ENCODE peak calls at places on chromosomes 5 and 9, in ten cellular contexts. One of them, this sample, is unnamed.

GRCh38 chr9:33443047-33443446 is 4.3 kb downstream of the AQP3 start:
- DNase-seq in heart right ventricle: no peak
- DNase-seq in ovary: peak; percentile 56
- DNase-seq in IMR-90: peak; percentile 16
- DNase-seq in SK-N-SH: no peak
- DNase-seq in astrocyte: no peak
- DNase-seq in fibroblast of mammary gland: peak; percentile 44
- DNase-seq in AG04450: no peak
- DNase-seq in kidney: peak; percentile 90
- DNase-seq in uterus: no peak
- DNase-seq in this sample: no peak

GRCh38 chr5:77638763-77639451 is 394 bp upstream of the OTP start:
- DNase-seq in fibroblast of mammary gland: no peak
- DNase-seq in ovary: no peak
- DNase-seq in IMR-90: no peak
- DNase-seq in kidney: peak; percentile 55
- DNase-seq in SK-N-SH: peak; percentile 78
- DNase-seq in uterus: no peak
- DNase-seq in astrocyte: no peak
- DNase-seq in heart right ventricle: no peak
- DNase-seq in AG04450: no peak
- DNase-seq in this sample: no peak

GRCh38 chr5:126777257-126777973 is 479 bp downstream of the LMNB1 start:
- DNase-seq in kidney: peak; percentile 87
- DNase-seq in heart right ventricle: peak; percentile 17
- DNase-seq in uterus: peak; percentile 33
- DNase-seq in ovary: peak; percentile 56
- DNase-seq in AG04450: peak; percentile 23
- DNase-seq in IMR-90: peak; percentile 61
- DNase-seq in SK-N-SH: peak; percentile 63
- DNase-seq in fibroblast of mammary gland: peak; percentile 53
- DNase-seq in astrocyte: peak; percentile 55
- DNase-seq in this sample: peak; percentile 9

GRCh38 chr9:93591706-93592388 is 15.5 kb downstream of the PHF2 start:
- DNase-seq in fibroblast of mammary gland: no peak
- DNase-seq in IMR-90: no peak
- DNase-seq in SK-N-SH: peak; percentile 50
- DNase-seq in heart right ventricle: no peak
- DNase-seq in uterus: no peak
- DNase-seq in ovary: no peak
- DNase-seq in astrocyte: no peak
- DNase-seq in AG04450: no peak
- DNase-seq in kidney: peak; percentile 58
- DNase-seq in this sample: no peak

GRCh38 chr9:35661756-35662350 is 3.1 kb downstream of the ARHGEF39 start:
- DNase-seq in fibroblast of mammary gland: no peak
- DNase-seq in IMR-90: no peak
- DNase-seq in uterus: no peak
- DNase-seq in astrocyte: no peak
- DNase-seq in kidney: no peak
- DNase-seq in AG04450: no peak
- DNase-seq in SK-N-SH: no peak
- DNase-seq in heart right ventricle: no peak
- DNase-seq in ovary: no peak
- DNase-seq in this sample: no peak

GRCh38 chr9:4769321-4770080 is 23.2 kb upstream of the RCL1 start:
- DNase-seq in SK-N-SH: no peak
- DNase-seq in astrocyte: peak; percentile 35
- DNase-seq in IMR-90: peak; percentile 53
- DNase-seq in heart right ventricle: no peak
- DNase-seq in fibroblast of mammary gland: peak; percentile 77
- DNase-seq in AG04450: no peak
- DNase-seq in kidney: no peak
- DNase-seq in ovary: no peak
- DNase-seq in uterus: no peak
- DNase-seq in this sample: no peak

GRCh38 chr5:151106073-151106472 is 25.2 kb upstream of the TNIP1 start:
- DNase-seq in uterus: no peak
- DNase-seq in IMR-90: no peak
- DNase-seq in kidney: no peak
- DNase-seq in astrocyte: no peak
- DNase-seq in AG04450: no peak
- DNase-seq in SK-N-SH: no peak
- DNase-seq in heart right ventricle: no peak
- DNase-seq in fibroblast of mammary gland: no peak
- DNase-seq in ovary: no peak
- DNase-seq in this sample: no peak

GRCh38 chr9:75962186-75963036 is 71.9 kb downstream of the PCSK5 start:
- DNase-seq in astrocyte: no peak
- DNase-seq in IMR-90: no peak
- DNase-seq in fibroblast of mammary gland: no peak
- DNase-seq in SK-N-SH: no peak
- DNase-seq in heart right ventricle: peak; percentile 31
- DNase-seq in AG04450: no peak
- DNase-seq in ovary: peak; percentile 48
- DNase-seq in kidney: no peak
- DNase-seq in uterus: no peak
- DNase-seq in this sample: peak; percentile 22

GRCh38 chr9:37383876-37384715 is 38.4 kb upstream of the GRHPR start:
- DNase-seq in SK-N-SH: no peak
- DNase-seq in ovary: no peak
- DNase-seq in fibroblast of mammary gland: no peak
- DNase-seq in uterus: no peak
- DNase-seq in kidney: no peak
- DNase-seq in IMR-90: no peak
- DNase-seq in astrocyte: no peak
- DNase-seq in AG04450: no peak
- DNase-seq in heart right ventricle: no peak
- DNase-seq in this sample: no peak

GRCh38 chr9:34656992-34657391 is 5.0 kb downstream of the IL11RA start:
- DNase-seq in uterus: no peak
- DNase-seq in fibroblast of mammary gland: no peak
- DNase-seq in astrocyte: no peak
- DNase-seq in IMR-90: no peak
- DNase-seq in ovary: no peak
- DNase-seq in heart right ventricle: no peak
- DNase-seq in AG04450: no peak
- DNase-seq in SK-N-SH: no peak
- DNase-seq in kidney: no peak
- DNase-seq in this sample: no peak

GRCh38 chr5:80967500-80968181 is 7.5 kb downstream of the RASGRF2 start:
- DNase-seq in fibroblast of mammary gland: peak; percentile 74
- DNase-seq in kidney: no peak
- DNase-seq in ovary: peak; percentile 63
- DNase-seq in astrocyte: peak; percentile 87
- DNase-seq in heart right ventricle: peak; percentile 25
- DNase-seq in AG04450: peak; percentile 66
- DNase-seq in uterus: peak; percentile 50
- DNase-seq in IMR-90: peak; percentile 93
- DNase-seq in SK-N-SH: no peak
- DNase-seq in this sample: no peak

GRCh38 chr5:159033351-159033657 is 66.4 kb downstream of the EBF1 start:
- DNase-seq in SK-N-SH: no peak
- DNase-seq in ovary: no peak
- DNase-seq in IMR-90: no peak
- DNase-seq in uterus: no peak
- DNase-seq in astrocyte: no peak
- DNase-seq in fibroblast of mammary gland: no peak
- DNase-seq in heart right ventricle: no peak
- DNase-seq in kidney: no peak
- DNase-seq in AG04450: no peak
- DNase-seq in this sample: no peak

GRCh38 chr9:100579665-100580064 is 1.8 kb downstream of the CAVIN4 start:
- DNase-seq in astrocyte: peak; percentile 65
- DNase-seq in IMR-90: peak; percentile 61
- DNase-seq in heart right ventricle: no peak
- DNase-seq in ovary: no peak
- DNase-seq in AG04450: no peak
- DNase-seq in kidney: no peak
- DNase-seq in uterus: no peak
- DNase-seq in SK-N-SH: no peak
- DNase-seq in fibroblast of mammary gland: no peak
- DNase-seq in this sample: no peak

GRCh38 chr9:100580255-100580654 is 2.4 kb downstream of the CAVIN4 start:
- DNase-seq in fibroblast of mammary gland: no peak
- DNase-seq in SK-N-SH: no peak
- DNase-seq in ovary: no peak
- DNase-seq in uterus: no peak
- DNase-seq in IMR-90: no peak
- DNase-seq in astrocyte: no peak
- DNase-seq in AG04450: no peak
- DNase-seq in heart right ventricle: peak; percentile 28
- DNase-seq in kidney: no peak
- DNase-seq in this sample: no peak

GRCh38 chr9:100581081-100581480 is 3.2 kb downstream of the CAVIN4 start:
- DNase-seq in uterus: no peak
- DNase-seq in heart right ventricle: no peak
- DNase-seq in IMR-90: no peak
- DNase-seq in SK-N-SH: no peak
- DNase-seq in fibroblast of mammary gland: no peak
- DNase-seq in AG04450: no peak
- DNase-seq in astrocyte: no peak
- DNase-seq in ovary: no peak
- DNase-seq in kidney: no peak
- DNase-seq in this sample: no peak

GRCh38 chr9:100577776-100578448 is at the start of gene CAVIN4:
- DNase-seq in uterus: no peak
- DNase-seq in IMR-90: peak; percentile 91
- DNase-seq in heart right ventricle: peak; percentile 38
- DNase-seq in ovary: no peak
- DNase-seq in astrocyte: peak; percentile 92
- DNase-seq in SK-N-SH: no peak
- DNase-seq in kidney: no peak
- DNase-seq in fibroblast of mammary gland: peak; percentile 55
- DNase-seq in AG04450: no peak
- DNase-seq in this sample: peak; percentile 84

DNA sequence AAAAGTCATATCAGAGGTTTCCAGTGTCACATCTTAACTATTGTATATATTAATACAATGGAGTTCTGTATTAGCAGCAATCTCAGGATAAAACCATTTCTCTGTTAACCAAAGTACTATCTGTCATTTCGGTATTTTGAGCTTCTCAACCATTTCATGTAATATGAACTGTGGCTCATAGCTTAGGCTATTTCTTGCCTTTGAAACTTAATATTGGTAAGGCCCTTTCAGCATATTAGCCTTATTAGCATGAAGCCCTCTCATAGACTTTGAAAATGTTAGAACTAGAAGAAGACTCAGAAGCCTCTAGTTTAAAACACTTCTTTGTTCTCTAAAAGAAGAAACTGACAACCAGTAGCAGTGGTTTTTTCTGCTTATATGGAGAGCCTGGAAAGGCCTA is 731 bp downstream of the CAVIN4 start:
- DNase-seq in heart right ventricle: no peak
- DNase-seq in astrocyte: no peak
- DNase-seq in ovary: no peak
- DNase-seq in AG04450: no peak
- DNase-seq in SK-N-SH: no peak
- DNase-seq in kidney: no peak
- DNase-seq in IMR-90: no peak
- DNase-seq in fibroblast of mammary gland: no peak
- DNase-seq in uterus: no peak
- DNase-seq in this sample: no peak
- H3K4me3 ChIP-seq in heart right ventricle: peak overlapping the region; percentile 57
- H3K4me3 ChIP-seq in astrocyte: no peak overlapping the region
- H3K4me3 ChIP-seq in ovary: no peak overlapping the region
- H3K4me3 ChIP-seq in AG04450: no peak overlapping the region
- H3K4me3 ChIP-seq in SK-N-SH: no peak overlapping the region
- H3K4me3 ChIP-seq in kidney: no peak overlapping the region
- H3K4me3 ChIP-seq in IMR-90: no peak overlapping the region
- H3K4me3 ChIP-seq in fibroblast of mammary gland: no peak overlapping the region
- H3K4me3 ChIP-seq in uterus: no peak overlapping the region
- H3K4me3 ChIP-seq in this sample: peak overlapping the region; percentile 56

DNA sequence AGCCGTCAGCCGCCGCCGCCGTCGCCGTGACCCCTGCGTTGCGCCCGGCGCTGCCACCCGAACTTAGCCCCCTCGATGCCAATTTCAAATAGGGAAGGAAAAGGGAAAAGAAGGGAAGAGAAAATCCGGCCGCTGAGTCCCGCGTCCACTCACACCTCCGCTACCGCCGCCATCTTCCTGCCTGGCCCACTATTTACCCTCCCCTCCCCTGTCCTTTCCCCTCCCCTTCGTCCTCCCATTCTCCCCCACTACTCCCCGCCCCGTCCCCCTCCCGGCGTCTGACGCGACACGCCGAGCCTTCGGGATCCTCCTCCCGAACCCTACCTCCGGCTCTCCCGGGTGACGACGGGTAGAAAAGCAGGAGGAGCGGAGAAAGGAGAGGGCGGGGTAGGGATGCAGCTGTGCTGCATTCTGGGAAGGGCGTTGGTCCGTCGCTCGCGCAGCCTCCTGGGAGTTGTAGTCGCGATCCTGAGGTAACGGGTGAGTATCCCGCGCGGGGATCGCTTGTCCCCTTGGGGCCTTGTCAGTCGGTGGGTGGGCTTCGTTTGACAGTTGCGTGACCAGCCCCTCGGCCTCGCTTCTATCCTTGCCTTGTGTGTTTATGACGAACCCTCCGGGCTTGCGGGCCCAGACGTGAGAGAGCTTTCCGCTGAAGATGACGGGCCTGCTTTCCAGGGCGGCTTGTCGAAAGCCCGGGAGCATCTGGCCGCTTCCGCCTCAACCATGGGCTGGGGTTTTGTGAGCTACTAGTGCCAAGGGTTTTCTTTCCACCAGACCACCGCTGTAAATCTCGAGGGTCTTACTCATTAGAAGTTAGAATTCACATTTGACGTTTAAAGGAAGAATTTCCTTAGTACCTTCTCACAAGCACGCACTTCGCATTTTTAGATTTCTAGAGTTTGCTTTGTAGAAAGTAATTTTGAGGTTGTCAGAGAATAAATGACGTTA is at the start of the genes CERT1 and POLK:
- DNase-seq in ovary: peak; percentile 97
- DNase-seq in IMR-90: peak; percentile 98
- DNase-seq in fibroblast of mammary gland: peak; percentile 97
- DNase-seq in uterus: peak; percentile 98
- DNase-seq in astrocyte: peak; percentile 95
- DNase-seq in SK-N-SH: peak; percentile 97
- DNase-seq in AG04450: peak; percentile 95
- DNase-seq in heart right ventricle: peak; percentile 99
- DNase-seq in kidney: peak; percentile 99
- DNase-seq in this sample: peak; percentile 98
- TF ChIP-seq CTCF in ovary: no peak
- TF ChIP-seq CTCF in IMR-90: no peak
- TF ChIP-seq CTCF in fibroblast of mammary gland: no peak
- TF ChIP-seq CTCF in uterus: no peak
- TF ChIP-seq CTCF in astrocyte: no peak
- TF ChIP-seq CTCF in SK-N-SH: no peak
- TF ChIP-seq CTCF in AG04450: no peak
- TF ChIP-seq CTCF in heart right ventricle: no peak
- TF ChIP-seq CTCF in kidney: no peak
- TF ChIP-seq CTCF in this sample: no peak

GRCh38 chr5:156475182-156475830 is 148.3 kb downstream of the SGCD start:
- DNase-seq in astrocyte: no peak
- DNase-seq in heart right ventricle: no peak
- DNase-seq in SK-N-SH: no peak
- DNase-seq in AG04450: no peak
- DNase-seq in uterus: no peak
- DNase-seq in kidney: no peak
- DNase-seq in IMR-90: peak; percentile 20
- DNase-seq in fibroblast of mammary gland: peak; percentile 20
- DNase-seq in ovary: no peak
- DNase-seq in this sample: no peak
- H3K4me3 ChIP-seq in astrocyte: no peak overlapping the region
- H3K4me3 ChIP-seq in heart right ventricle: no peak overlapping the region
- H3K4me3 ChIP-seq in SK-N-SH: no peak overlapping the region
- H3K4me3 ChIP-seq in AG04450: no peak overlapping the region
- H3K4me3 ChIP-seq in uterus: no peak overlapping the region
- H3K4me3 ChIP-seq in kidney: no peak overlapping the region
- H3K4me3 ChIP-seq in IMR-90: no peak overlapping the region
- H3K4me3 ChIP-seq in fibroblast of mammary gland: no peak overlapping the region
- H3K4me3 ChIP-seq in ovary: no peak overlapping the region
- H3K4me3 ChIP-seq in this sample: no peak overlapping the region

GRCh38 chr9:101593345-101593744 is 1.4 kb downstream of the PPP3R2 start:
- DNase-seq in fibroblast of mammary gland: no peak
- DNase-seq in uterus: no peak
- DNase-seq in SK-N-SH: no peak
- DNase-seq in heart right ventricle: no peak
- DNase-seq in astrocyte: no peak
- DNase-seq in AG04450: no peak
- DNase-seq in kidney: no peak
- DNase-seq in ovary: no peak
- DNase-seq in IMR-90: no peak
- DNase-seq in this sample: no peak
- TF ChIP-seq CTCF in fibroblast of mammary gland: no peak
- TF ChIP-seq CTCF in uterus: no peak
- TF ChIP-seq CTCF in SK-N-SH: no peak
- TF ChIP-seq CTCF in heart right ventricle: no peak
- TF ChIP-seq CTCF in astrocyte: no peak
- TF ChIP-seq CTCF in AG04450: no peak
- TF ChIP-seq CTCF in kidney: no peak
- TF ChIP-seq CTCF in ovary: no peak
- TF ChIP-seq CTCF in IMR-90: no peak
- TF ChIP-seq CTCF in this sample: no peak